ENCODE peak calls at places on chromosomes 13 and 19, in eight cellular contexts. A, B, V, N, C, H, J and L are unnamed samples.

GRCh38 chr13:91813255-91813654 is 414.8 kb downstream of the GPC5 start:
- DNase-seq in A (no peak), B (no peak), V (no peak), N (no peak), C (no peak), H (no peak), J (no peak), L (no peak)

GRCh38 chr13:25203256-25203794 is 31.2 kb upstream of the AMER2 start:
- DNase-seq in A (no peak), B (peak; percentile 15), V (no peak), N (no peak), C (no peak), H (no peak), J (no peak), L (no peak)

GRCh38 chr19:45191324-45191845 is 12.8 kb downstream of the BLOC1S3 start:
- DNase-seq in A (no peak), B (no peak), V (no peak), N (no peak), C (no peak), H (no peak), J (no peak), L (no peak)

GRCh38 chr13:99542788-99543406 is 41.6 kb downstream of the TM9SF2 start:
- DNase-seq in A (no peak), B (no peak), V (no peak), N (no peak), C (no peak), H (peak; percentile 75), J (no peak), L (no peak)

GRCh38 chr19:18519962-18520847 is 1.7 kb downstream of the ELL start:
- DNase-seq in A (peak; percentile 29), B (peak; percentile 85), V (peak; percentile 39), N (peak; percentile 87), C (no peak), H (peak; percentile 62), J (peak; percentile 51), L (no peak)

GRCh38 chr13:113647351-113648217 is 10.4 kb downstream of the ATP4B start:
- DNase-seq in A (peak; percentile 74), B (no peak), V (no peak), N (peak; percentile 31), C (no peak), H (no peak), J (peak; percentile 90), L (no peak)

GRCh38 chr19:46746281-46746965 is at the start of gene STRN4:
- DNase-seq in A (peak; percentile 38), B (peak; percentile 64), V (peak; percentile 47), N (peak; percentile 59), C (no peak), H (peak; percentile 33), J (peak; percentile 63), L (no peak)

GRCh38 chr13:107866007-107866665 is 349.2 kb downstream of the LIG4 start:
- DNase-seq in A (no peak), B (peak; percentile 63), V (peak; percentile 43), N (peak; percentile 3), C (no peak), H (no peak), J (no peak), L (no peak)

GRCh38 chr19:55552206-55552605 is 6.9 kb upstream of the SBK3 start:
- DNase-seq in A (no peak), B (no peak), V (no peak), N (no peak), C (no peak), H (no peak), J (no peak), L (no peak)

GRCh38 chr19:49442793-49443365 is 1.6 kb upstream of the SLC17A7 start:
- DNase-seq in A (peak; percentile 85), B (peak; percentile 100), V (peak; percentile 92), N (peak; percentile 91), C (peak; percentile 38), H (no peak), J (peak; percentile 98), L (peak; percentile 74)

GRCh38 chr13:48750588-48751383 is 97.1 kb downstream of the CYSLTR2 start:
- DNase-seq in A (no peak), B (no peak), V (no peak), N (peak; percentile 36), C (no peak), H (no peak), J (peak; percentile 42), L (no peak)

GRCh38 chr19:3098141-3098514 is 4.0 kb downstream of the GNA11 start:
- DNase-seq in A (no peak), B (no peak), V (no peak), N (no peak), C (no peak), H (no peak), J (peak; percentile 65), L (no peak)

GRCh38 chr19:54190942-54191670 is at the start of gene TSEN34:
- DNase-seq in A (peak; percentile 89), B (peak; percentile 88), V (peak; percentile 92), N (peak; percentile 88), C (peak; percentile 64), H (peak; percentile 91), J (peak; percentile 90), L (no peak)

GRCh38 chr13:79782541-79783216 is 301.7 kb downstream of the NDFIP2 start:
- DNase-seq in A (peak; percentile 8), B (peak; percentile 87), V (peak; percentile 85), N (peak; percentile 49), C (no peak), H (peak; percentile 15), J (peak; percentile 62), L (peak; percentile 54)

GRCh38 chr13:44155422-44156293 is 218.0 kb upstream of the SERP2 start:
- DNase-seq in A (no peak), B (peak; percentile 38), V (no peak), N (peak; percentile 59), C (no peak), H (peak; percentile 45), J (peak; percentile 40), L (no peak)

GRCh38 chr13:30504081-30504480 is 38.3 kb upstream of the HMGB1 start:
- DNase-seq in A (no peak), B (no peak), V (no peak), N (no peak), C (no peak), H (peak; percentile 77), J (no peak), L (no peak)

GRCh38 chr19:14494910-14495677 is 833 bp downstream of the GIPC1 start:
- DNase-seq in A (no peak), B (no peak), V (no peak), N (peak; percentile 29), C (no peak), H (no peak), J (no peak), L (no peak)